ENCODE peak calls at places on chromosomes 1 and 21, in five cellular contexts. G, J, R, X and H are unnamed samples.

GRCh38 chr1:61368876-61369275 is 286.5 kb downstream of the NFIA start:
- DNase-seq in J (no peak), R (no peak), G (no peak), X (no peak), H (no peak)

GRCh38 chr1:169312084-169312954 is 55.3 kb downstream of the NME7 start:
- DNase-seq in X (peak), G (no peak), J (no peak), R (no peak), H (peak)

GRCh38 chr1:40987439-40988276 is 8.2 kb downstream of the CTPS1 start:
- DNase-seq in X (no peak), G (no peak), J (no peak), R (no peak), H (no peak)

GRCh38 chr1:180230791-180231505 is 884 bp downstream of the LHX4 start:
- DNase-seq in J (no peak), X (peak), R (no peak), G (peak), H (peak)

GRCh38 chr1:180881806-180882509 is 30.7 kb upstream of the KIAA1614 start:
- DNase-seq in G (no peak), J (peak), R (no peak), X (peak), H (peak)

GRCh38 chr1:94335950-94336349 is 82.2 kb upstream of the ABCD3 start:
- DNase-seq in X (peak), G (peak), J (peak), R (no peak), H (peak)

GRCh38 chr1:15525043-15525958 is 1.3 kb upstream of the CASP9 start:
- DNase-seq in R (no peak), J (peak), X (no peak), G (no peak), H (no peak)

GRCh38 chr1:161720341-161720887 is 930 bp upstream of the FCRLB start:
- DNase-seq in G (no peak), X (no peak), R (no peak), J (no peak), H (no peak)

GRCh38 chr1:67060811-67061218 is 6.9 kb upstream of the SLC35D1 start:
- DNase-seq in R (no peak), X (peak), G (no peak), J (no peak), H (peak)

GRCh38 chr1:158147396-158148353 is 33.0 kb upstream of the CD1D start:
- DNase-seq in R (no peak), J (no peak), X (no peak), G (no peak), H (no peak)

GRCh38 chr21:44454747-44455523 is at the start of gene LRRC3:
- DNase-seq in J (peak), G (peak), R (peak), X (peak), H (peak)

GRCh38 chr1:3604468-3604974 is 6.8 kb downstream of the MEGF6 start:
- DNase-seq in R (no peak), G (no peak), J (no peak), X (no peak), H (no peak)

GRCh38 chr21:37766104-37766503 is 150.2 kb downstream of the KCNJ6 start:
- DNase-seq in G (no peak), R (no peak), X (no peak), J (no peak), H (no peak)

GRCh38 chr1:226638001-226638601 is 89.5 kb downstream of the STUM start:
- DNase-seq in G (no peak), J (no peak), R (no peak), X (no peak), H (no peak)

GRCh38 chr1:67941155-67941554 is 107.9 kb upstream of the GNG12 start:
- DNase-seq in R (no peak), X (no peak), J (no peak), G (no peak), H (no peak)

GRCh38 chr1:107964397-107965111 is 426 bp downstream of the VAV3 start:
- DNase-seq in R (no peak), G (peak), J (peak), X (no peak), H (no peak)

GRCh38 chr1:171084091-171084490 is 6.6 kb upstream of the FMO3 start:
- DNase-seq in R (no peak), X (no peak), J (no peak), G (no peak), H (no peak)

GRCh38 chr1:4308826-4309225 is 345.6 kb upstream of the AJAP1 start:
- DNase-seq in X (no peak), R (no peak), J (no peak), G (no peak), H (no peak)

GRCh38 chr1:153985341-153985912 is 712 bp downstream of the RAB13 start:
- DNase-seq in G (peak), J (no peak), X (peak), R (no peak), H (peak)

GRCh38 chr1:37691497-37692077 is 729 bp upstream of the CDCA8 start:
- DNase-seq in R (no peak), X (peak), G (peak), J (no peak), H (peak)

DNA sequence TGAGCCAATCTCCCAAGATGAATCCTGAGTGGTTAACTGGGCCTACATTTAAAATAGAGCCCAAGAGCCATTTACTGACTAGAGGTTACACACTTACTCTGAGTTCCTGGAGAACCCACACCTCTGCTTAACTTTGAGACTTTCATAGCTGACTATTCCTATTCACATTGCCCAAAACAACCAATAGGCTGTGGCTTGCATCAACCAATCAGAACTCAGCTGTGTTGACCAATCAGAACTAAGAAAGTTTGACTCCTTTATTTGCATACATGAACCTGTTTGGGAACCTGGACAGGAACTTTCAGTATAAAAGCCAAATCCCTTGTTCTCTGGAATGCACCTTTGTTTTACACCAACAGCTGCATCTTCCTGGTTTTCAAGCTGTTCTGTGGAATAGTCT is 9.5 kb downstream of the ZSWIM5 start:
- DNase-seq in G (no peak), J (no peak), R (no peak), X (no peak), H (no peak)
- H4K91ac ChIP-seq in G (no peak), J (no peak), R (no peak), X (no peak), H (no peak)

DNA sequence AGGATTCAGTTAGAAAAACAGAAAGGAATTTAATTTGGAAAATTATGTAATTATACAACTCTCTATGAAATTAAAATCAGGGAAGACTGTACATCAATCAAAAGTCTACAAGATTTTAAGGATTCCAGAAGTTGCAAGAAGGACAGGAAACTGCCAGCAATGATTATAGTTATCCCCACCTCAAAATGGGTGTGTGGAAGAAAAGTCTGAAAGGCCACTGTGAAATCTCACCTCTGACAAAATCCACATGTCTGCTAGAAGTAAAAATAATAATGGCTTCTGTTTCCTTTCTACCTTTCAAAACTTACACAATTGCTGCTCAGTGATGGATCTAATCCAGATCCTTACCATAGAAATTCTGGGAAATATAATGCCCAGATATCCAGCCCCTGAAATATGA is 708.1 kb upstream of the ADGRL4 start:
- DNase-seq in X (no peak), G (no peak), J (no peak), R (no peak), H (no peak)
- H2BK15ac ChIP-seq in X (no peak), G (no peak), J (no peak), R (no peak), H (no peak)

GRCh38 chr1:202888507-202889360 is at the start of gene RABIF:
- DNase-seq in R (peak), G (peak), J (peak), X (peak), H (peak)
- H4K91ac ChIP-seq in R (peak), G (no peak), J (no peak), X (peak), H (peak)

GRCh38 chr1:115925511-115925910 is 50.8 kb upstream of the SLC22A15 start:
- DNase-seq in J (no peak), R (no peak), X (no peak), G (no peak), H (no peak)

GRCh38 chr1:115924730-115925129 is 51.6 kb upstream of the SLC22A15 start:
- DNase-seq in R (peak), G (peak), J (no peak), X (no peak), H (no peak)

GRCh38 chr1:115927971-115928370 is 48.3 kb upstream of the SLC22A15 start:
- DNase-seq in G (no peak), R (no peak), J (no peak), X (no peak), H (no peak)

DNA sequence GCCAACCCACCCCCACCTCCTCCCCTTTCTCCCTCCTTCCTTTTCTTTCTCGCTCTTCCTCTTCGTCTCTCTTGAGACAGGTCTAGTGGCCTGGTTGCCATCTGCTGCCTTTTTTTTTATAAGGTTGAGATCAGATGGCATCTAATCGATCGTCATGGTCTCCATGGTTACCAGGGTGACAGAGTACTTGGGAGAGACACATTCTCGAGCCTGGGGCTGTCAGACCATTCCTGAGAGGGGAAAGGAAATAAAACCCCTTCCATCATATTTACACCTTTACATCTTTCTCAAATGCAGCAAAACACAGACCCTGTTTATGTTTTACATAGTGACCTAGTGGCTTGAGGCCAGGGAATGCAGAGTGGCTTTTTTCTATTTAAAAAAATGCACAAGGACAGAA is 53.5 kb upstream of the SLC22A15 start:
- DNase-seq in R (no peak), X (no peak), J (no peak), G (no peak), H (no peak)
- H2BK15ac ChIP-seq in R (no peak), X (no peak), J (no peak), G (no peak), H (no peak)

GRCh38 chr1:27830621-27831424 is at the start of gene PPP1R8:
- DNase-seq in J (peak), R (peak), X (peak), G (peak), H (peak)
- H4K91ac ChIP-seq in J (no peak), R (peak), X (no peak), G (peak), H (peak)

DNA sequence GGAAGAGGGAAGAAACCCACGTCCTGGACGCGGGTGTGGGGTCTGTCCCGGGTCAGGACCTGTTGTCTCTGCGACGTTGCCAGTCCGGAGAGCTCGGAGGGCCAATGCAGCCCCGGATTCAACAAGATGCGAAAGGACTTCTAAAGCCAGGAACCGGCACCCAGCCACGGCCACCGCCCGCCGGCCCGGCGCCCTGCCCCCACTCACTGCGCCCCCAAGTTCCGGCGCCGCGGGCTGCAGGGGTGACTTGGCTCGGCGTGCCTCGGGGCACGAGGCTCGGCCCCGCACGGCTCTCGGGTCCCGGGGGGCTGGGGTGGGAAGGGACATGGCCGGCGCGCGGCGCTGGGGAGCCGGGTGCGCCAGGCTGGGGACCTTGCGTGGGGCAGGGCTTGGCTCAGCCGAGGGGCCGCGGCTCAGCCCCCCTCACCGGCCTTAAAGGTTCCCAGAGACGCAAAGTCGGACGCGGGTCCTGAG is 51.8 kb upstream of the H6PD start:
- DNase-seq in X (no peak), R (no peak), J (no peak), G (no peak), H (no peak)
- H2BK15ac ChIP-seq in X (peak), R (peak), J (peak), G (no peak), H (peak)

GRCh38 chr1:9892563-9893528 is 17.2 kb downstream of the CTNNBIP1 start:
- DNase-seq in G (no peak), R (no peak), X (peak), J (no peak), H (peak)
- H4K91ac ChIP-seq in G (no peak), R (no peak), X (peak), J (no peak), H (peak)